ENCODE peak calls at places on chromosomes 12 and 14, in ten cellular contexts. One of them, this sample, is unnamed.

GRCh38 chr14:31207287-31207745 is 277 bp downstream of the HECTD1 start:
- DNase-seq in lower lobe of right lung: no peak
- DNase-seq in right atrium auricular region: peak
- DNase-seq in esophagus squamous epithelium: no peak
- DNase-seq in mucosa of descending colon: no peak
- DNase-seq in HCT116: no peak
- DNase-seq in cardiac fibroblast: no peak
- DNase-seq in upper lobe of right lung: no peak
- DNase-seq in AG09309: peak
- DNase-seq in MM.1S: no peak
- DNase-seq in this sample: no peak

GRCh38 chr12:38159591-38160317 is 156.8 kb upstream of the ALG10B start:
- DNase-seq in lower lobe of right lung: no peak
- DNase-seq in right atrium auricular region: peak
- DNase-seq in esophagus squamous epithelium: no peak
- DNase-seq in mucosa of descending colon: no peak
- DNase-seq in HCT116: no peak
- DNase-seq in cardiac fibroblast: no peak
- DNase-seq in upper lobe of right lung: peak
- DNase-seq in AG09309: no peak
- DNase-seq in MM.1S: no peak
- DNase-seq in this sample: no peak

GRCh38 chr12:29796823-29797263 is 13.1 kb upstream of the TMTC1 start:
- DNase-seq in lower lobe of right lung: no peak
- DNase-seq in right atrium auricular region: no peak
- DNase-seq in esophagus squamous epithelium: no peak
- DNase-seq in mucosa of descending colon: peak
- DNase-seq in HCT116: peak
- DNase-seq in cardiac fibroblast: peak
- DNase-seq in upper lobe of right lung: no peak
- DNase-seq in AG09309: peak
- DNase-seq in MM.1S: no peak
- DNase-seq in this sample: no peak

GRCh38 chr12:62191747-62192485 is 68.3 kb upstream of the USP15 start:
- DNase-seq in lower lobe of right lung: peak
- DNase-seq in right atrium auricular region: no peak
- DNase-seq in esophagus squamous epithelium: no peak
- DNase-seq in mucosa of descending colon: peak
- DNase-seq in HCT116: no peak
- DNase-seq in cardiac fibroblast: peak
- DNase-seq in upper lobe of right lung: peak
- DNase-seq in AG09309: no peak
- DNase-seq in MM.1S: no peak
- DNase-seq in this sample: no peak

GRCh38 chr14:24263848-24264247 is 871 bp upstream of the TGM1 start:
- DNase-seq in lower lobe of right lung: no peak
- DNase-seq in right atrium auricular region: no peak
- DNase-seq in esophagus squamous epithelium: no peak
- DNase-seq in mucosa of descending colon: no peak
- DNase-seq in HCT116: no peak
- DNase-seq in cardiac fibroblast: no peak
- DNase-seq in upper lobe of right lung: no peak
- DNase-seq in AG09309: no peak
- DNase-seq in MM.1S: no peak
- DNase-seq in this sample: no peak

GRCh38 chr12:131066886-131067490 is 113.3 kb downstream of the ADGRD1 start:
- DNase-seq in lower lobe of right lung: no peak
- DNase-seq in right atrium auricular region: no peak
- DNase-seq in esophagus squamous epithelium: no peak
- DNase-seq in mucosa of descending colon: no peak
- DNase-seq in HCT116: no peak
- DNase-seq in cardiac fibroblast: no peak
- DNase-seq in upper lobe of right lung: peak
- DNase-seq in AG09309: no peak
- DNase-seq in MM.1S: no peak
- DNase-seq in this sample: no peak

GRCh38 chr12:56978397-56979138 is 21.2 kb upstream of the RDH16 start:
- DNase-seq in lower lobe of right lung: no peak
- DNase-seq in right atrium auricular region: no peak
- DNase-seq in esophagus squamous epithelium: no peak
- DNase-seq in mucosa of descending colon: no peak
- DNase-seq in HCT116: no peak
- DNase-seq in cardiac fibroblast: no peak
- DNase-seq in upper lobe of right lung: no peak
- DNase-seq in AG09309: no peak
- DNase-seq in MM.1S: no peak
- DNase-seq in this sample: no peak

GRCh38 chr14:21054123-21054767 is 3.4 kb upstream of the RNASE8 start:
- DNase-seq in lower lobe of right lung: no peak
- DNase-seq in right atrium auricular region: no peak
- DNase-seq in esophagus squamous epithelium: no peak
- DNase-seq in mucosa of descending colon: peak
- DNase-seq in HCT116: no peak
- DNase-seq in cardiac fibroblast: no peak
- DNase-seq in upper lobe of right lung: no peak
- DNase-seq in AG09309: no peak
- DNase-seq in MM.1S: no peak
- DNase-seq in this sample: no peak

GRCh38 chr12:118023461-118023860 is 7.0 kb downstream of the RFC5 start:
- DNase-seq in lower lobe of right lung: no peak
- DNase-seq in right atrium auricular region: no peak
- DNase-seq in esophagus squamous epithelium: no peak
- DNase-seq in mucosa of descending colon: no peak
- DNase-seq in HCT116: no peak
- DNase-seq in cardiac fibroblast: no peak
- DNase-seq in upper lobe of right lung: no peak
- DNase-seq in AG09309: no peak
- DNase-seq in MM.1S: no peak
- DNase-seq in this sample: no peak

GRCh38 chr12:52884526-52885293 is 20.2 kb downstream of the KRT8 start:
- DNase-seq in lower lobe of right lung: peak
- DNase-seq in right atrium auricular region: peak
- DNase-seq in esophagus squamous epithelium: no peak
- DNase-seq in mucosa of descending colon: peak
- DNase-seq in HCT116: no peak
- DNase-seq in cardiac fibroblast: peak
- DNase-seq in upper lobe of right lung: peak
- DNase-seq in AG09309: no peak
- DNase-seq in MM.1S: peak
- DNase-seq in this sample: peak

GRCh38 chr12:79115743-79116142 is 251.2 kb downstream of the SYT1 start:
- DNase-seq in lower lobe of right lung: no peak
- DNase-seq in right atrium auricular region: no peak
- DNase-seq in esophagus squamous epithelium: no peak
- DNase-seq in mucosa of descending colon: no peak
- DNase-seq in HCT116: no peak
- DNase-seq in cardiac fibroblast: no peak
- DNase-seq in upper lobe of right lung: no peak
- DNase-seq in AG09309: no peak
- DNase-seq in MM.1S: no peak
- DNase-seq in this sample: no peak

GRCh38 chr14:86402547-86402946 is 872.6 kb downstream of the FLRT2 start:
- DNase-seq in lower lobe of right lung: no peak
- DNase-seq in right atrium auricular region: no peak
- DNase-seq in esophagus squamous epithelium: no peak
- DNase-seq in mucosa of descending colon: no peak
- DNase-seq in HCT116: no peak
- DNase-seq in cardiac fibroblast: no peak
- DNase-seq in upper lobe of right lung: no peak
- DNase-seq in AG09309: no peak
- DNase-seq in MM.1S: no peak
- DNase-seq in this sample: no peak

GRCh38 chr14:100714205-100714781 is 12.4 kb upstream of the DLK1 start:
- DNase-seq in lower lobe of right lung: no peak
- DNase-seq in right atrium auricular region: no peak
- DNase-seq in esophagus squamous epithelium: no peak
- DNase-seq in mucosa of descending colon: no peak
- DNase-seq in HCT116: no peak
- DNase-seq in cardiac fibroblast: no peak
- DNase-seq in upper lobe of right lung: no peak
- DNase-seq in AG09309: no peak
- DNase-seq in MM.1S: no peak
- DNase-seq in this sample: peak

GRCh38 chr12:110677206-110677911 is 11.6 kb downstream of the HVCN1 start:
- DNase-seq in lower lobe of right lung: no peak
- DNase-seq in right atrium auricular region: no peak
- DNase-seq in esophagus squamous epithelium: no peak
- DNase-seq in mucosa of descending colon: no peak
- DNase-seq in HCT116: no peak
- DNase-seq in cardiac fibroblast: no peak
- DNase-seq in upper lobe of right lung: no peak
- DNase-seq in AG09309: no peak
- DNase-seq in MM.1S: peak
- DNase-seq in this sample: peak

DNA sequence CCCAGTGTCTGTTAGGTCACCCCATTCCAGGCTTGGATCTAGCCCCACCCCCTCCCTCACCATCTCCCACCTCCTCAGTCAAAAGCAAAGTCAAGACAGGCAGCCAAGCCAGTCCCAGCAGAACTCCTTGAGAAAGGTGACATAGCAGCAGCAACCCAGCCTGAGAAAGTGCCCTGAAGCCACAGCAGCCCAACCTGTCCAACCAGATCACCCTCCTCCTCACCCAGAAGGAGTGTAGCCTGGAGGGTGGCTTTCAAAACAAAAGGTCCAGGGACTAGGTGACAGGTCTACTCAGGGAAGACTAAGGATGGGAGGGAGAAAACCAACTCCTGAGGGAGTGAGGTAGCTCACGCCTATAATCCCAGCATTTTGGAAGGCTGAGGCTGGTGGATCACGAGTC is 5.2 kb downstream of the RAB15 start:
- DNase-seq in lower lobe of right lung: peak
- DNase-seq in right atrium auricular region: no peak
- DNase-seq in esophagus squamous epithelium: no peak
- DNase-seq in mucosa of descending colon: no peak
- DNase-seq in HCT116: no peak
- DNase-seq in cardiac fibroblast: no peak
- DNase-seq in upper lobe of right lung: peak
- DNase-seq in AG09309: no peak
- DNase-seq in MM.1S: no peak
- DNase-seq in this sample: no peak
- TF ChIP-seq CTCF in lower lobe of right lung: no peak
- TF ChIP-seq CTCF in right atrium auricular region: no peak
- TF ChIP-seq CTCF in esophagus squamous epithelium: no peak
- TF ChIP-seq CTCF in mucosa of descending colon: no peak
- TF ChIP-seq CTCF in HCT116: no peak
- TF ChIP-seq CTCF in cardiac fibroblast: no peak
- TF ChIP-seq CTCF in upper lobe of right lung: no peak
- TF ChIP-seq CTCF in AG09309: no peak
- TF ChIP-seq CTCF in MM.1S: no peak
- TF ChIP-seq CTCF in this sample: no peak

GRCh38 chr14:88325883-88326282 is 2.8 kb upstream of the KCNK10 start:
- DNase-seq in lower lobe of right lung: no peak
- DNase-seq in right atrium auricular region: no peak
- DNase-seq in esophagus squamous epithelium: no peak
- DNase-seq in mucosa of descending colon: no peak
- DNase-seq in HCT116: no peak
- DNase-seq in cardiac fibroblast: no peak
- DNase-seq in upper lobe of right lung: no peak
- DNase-seq in AG09309: no peak
- DNase-seq in MM.1S: no peak
- DNase-seq in this sample: no peak
- H3K4me3 ChIP-seq in lower lobe of right lung: no peak
- H3K4me3 ChIP-seq in right atrium auricular region: no peak
- H3K4me3 ChIP-seq in esophagus squamous epithelium: no peak
- H3K4me3 ChIP-seq in mucosa of descending colon: no peak
- H3K4me3 ChIP-seq in HCT116: no peak
- H3K4me3 ChIP-seq in cardiac fibroblast: no peak
- H3K4me3 ChIP-seq in upper lobe of right lung: no peak
- H3K4me3 ChIP-seq in AG09309: no peak
- H3K4me3 ChIP-seq in MM.1S: no peak
- H3K4me3 ChIP-seq in this sample: no peak

GRCh38 chr12:5505116-5505515 is 73.2 kb downstream of the NTF3 start:
- DNase-seq in lower lobe of right lung: no peak
- DNase-seq in right atrium auricular region: no peak
- DNase-seq in esophagus squamous epithelium: no peak
- DNase-seq in mucosa of descending colon: no peak
- DNase-seq in HCT116: no peak
- DNase-seq in cardiac fibroblast: no peak
- DNase-seq in upper lobe of right lung: no peak
- DNase-seq in AG09309: no peak
- DNase-seq in MM.1S: no peak
- DNase-seq in this sample: no peak

GRCh38 chr12:5506821-5507231 is 74.9 kb downstream of the NTF3 start:
- DNase-seq in lower lobe of right lung: no peak
- DNase-seq in right atrium auricular region: peak
- DNase-seq in esophagus squamous epithelium: no peak
- DNase-seq in mucosa of descending colon: no peak
- DNase-seq in HCT116: no peak
- DNase-seq in cardiac fibroblast: no peak
- DNase-seq in upper lobe of right lung: no peak
- DNase-seq in AG09309: no peak
- DNase-seq in MM.1S: no peak
- DNase-seq in this sample: no peak

GRCh38 chr12:5507536-5507935 is 75.6 kb downstream of the NTF3 start:
- DNase-seq in lower lobe of right lung: no peak
- DNase-seq in right atrium auricular region: no peak
- DNase-seq in esophagus squamous epithelium: no peak
- DNase-seq in mucosa of descending colon: no peak
- DNase-seq in HCT116: no peak
- DNase-seq in cardiac fibroblast: no peak
- DNase-seq in upper lobe of right lung: no peak
- DNase-seq in AG09309: no peak
- DNase-seq in MM.1S: no peak
- DNase-seq in this sample: no peak

GRCh38 chr12:5505751-5506150 is 73.8 kb downstream of the NTF3 start:
- DNase-seq in lower lobe of right lung: no peak
- DNase-seq in right atrium auricular region: peak
- DNase-seq in esophagus squamous epithelium: no peak
- DNase-seq in mucosa of descending colon: no peak
- DNase-seq in HCT116: no peak
- DNase-seq in cardiac fibroblast: no peak
- DNase-seq in upper lobe of right lung: no peak
- DNase-seq in AG09309: no peak
- DNase-seq in MM.1S: no peak
- DNase-seq in this sample: no peak

DNA sequence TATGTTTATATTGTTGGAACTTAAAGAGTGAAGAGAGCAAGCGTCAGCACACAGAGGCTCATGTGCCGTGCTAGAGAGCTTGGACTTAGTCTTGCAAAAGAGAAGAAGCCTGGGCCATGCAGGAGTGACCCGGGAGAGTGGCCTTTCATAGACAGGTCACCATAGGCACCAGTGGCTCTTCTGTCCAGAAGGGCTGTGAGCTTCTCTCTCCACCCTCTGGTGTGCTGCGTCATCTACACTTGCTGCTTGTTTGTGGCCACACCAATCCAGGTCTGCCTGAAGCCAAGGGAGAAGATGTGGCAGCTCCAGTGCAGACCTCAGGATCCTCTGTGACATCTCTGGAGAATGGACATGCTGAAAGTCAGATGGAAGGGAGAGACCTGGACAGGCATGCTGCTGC is 74.4 kb downstream of the NTF3 start:
- DNase-seq in lower lobe of right lung: no peak
- DNase-seq in right atrium auricular region: peak
- DNase-seq in esophagus squamous epithelium: no peak
- DNase-seq in mucosa of descending colon: no peak
- DNase-seq in HCT116: no peak
- DNase-seq in cardiac fibroblast: no peak
- DNase-seq in upper lobe of right lung: no peak
- DNase-seq in AG09309: no peak
- DNase-seq in MM.1S: no peak
- DNase-seq in this sample: no peak
- TF ChIP-seq CTCF in lower lobe of right lung: no peak
- TF ChIP-seq CTCF in right atrium auricular region: no peak
- TF ChIP-seq CTCF in esophagus squamous epithelium: no peak
- TF ChIP-seq CTCF in mucosa of descending colon: no peak
- TF ChIP-seq CTCF in HCT116: no peak
- TF ChIP-seq CTCF in cardiac fibroblast: no peak
- TF ChIP-seq CTCF in upper lobe of right lung: no peak
- TF ChIP-seq CTCF in AG09309: no peak
- TF ChIP-seq CTCF in MM.1S: no peak
- TF ChIP-seq CTCF in this sample: no peak

GRCh38 chr14:102538598-102539543 is 29.3 kb upstream of the ANKRD9 start:
- DNase-seq in lower lobe of right lung: no peak
- DNase-seq in right atrium auricular region: no peak
- DNase-seq in esophagus squamous epithelium: no peak
- DNase-seq in mucosa of descending colon: no peak
- DNase-seq in HCT116: no peak
- DNase-seq in cardiac fibroblast: peak
- DNase-seq in upper lobe of right lung: no peak
- DNase-seq in AG09309: no peak
- DNase-seq in MM.1S: no peak
- DNase-seq in this sample: no peak
- H3K4me3 ChIP-seq in lower lobe of right lung: no peak
- H3K4me3 ChIP-seq in right atrium auricular region: no peak
- H3K4me3 ChIP-seq in esophagus squamous epithelium: no peak
- H3K4me3 ChIP-seq in mucosa of descending colon: no peak
- H3K4me3 ChIP-seq in HCT116: no peak
- H3K4me3 ChIP-seq in cardiac fibroblast: no peak
- H3K4me3 ChIP-seq in upper lobe of right lung: no peak
- H3K4me3 ChIP-seq in AG09309: no peak
- H3K4me3 ChIP-seq in MM.1S: no peak
- H3K4me3 ChIP-seq in this sample: no peak